ENCODE peak calls at places on chromosomes 3 and 15, in ten cellular contexts. One of them, this sample, is unnamed.

GRCh38 chr3:184525337-184526157 is 36.0 kb upstream of the EPHB3 start:
- DNase-seq in lower leg skin: no peak
- DNase-seq in fibroblast of lung: no peak
- DNase-seq in AG09309: no peak
- DNase-seq in epithelial cell of esophagus: peak; percentile 56
- DNase-seq in HFF-Myc: no peak
- DNase-seq in K562: no peak
- DNase-seq in BJ: no peak
- DNase-seq in BE2C: no peak
- DNase-seq in ovary: peak; percentile 38
- DNase-seq in this sample: no peak

GRCh38 chr3:46865034-46865507 is 1.8 kb upstream of the MYL3 start:
- DNase-seq in epithelial cell of esophagus: peak; percentile 49
- DNase-seq in HFF-Myc: peak; percentile 52
- DNase-seq in K562: no peak
- DNase-seq in AG09309: no peak
- DNase-seq in BE2C: no peak
- DNase-seq in fibroblast of lung: no peak
- DNase-seq in lower leg skin: peak; percentile 92
- DNase-seq in BJ: no peak
- DNase-seq in ovary: peak; percentile 55
- DNase-seq in this sample: no peak

GRCh38 chr15:101446527-101447167 is 42.9 kb downstream of the PCSK6 start:
- DNase-seq in fibroblast of lung: no peak
- DNase-seq in BJ: no peak
- DNase-seq in epithelial cell of esophagus: no peak
- DNase-seq in lower leg skin: peak; percentile 83
- DNase-seq in HFF-Myc: no peak
- DNase-seq in AG09309: no peak
- DNase-seq in BE2C: no peak
- DNase-seq in ovary: no peak
- DNase-seq in K562: no peak
- DNase-seq in this sample: no peak

GRCh38 chr3:112463250-112463649 is 36.0 kb downstream of the BTLA start:
- DNase-seq in BJ: no peak
- DNase-seq in BE2C: no peak
- DNase-seq in epithelial cell of esophagus: no peak
- DNase-seq in K562: no peak
- DNase-seq in AG09309: no peak
- DNase-seq in lower leg skin: no peak
- DNase-seq in HFF-Myc: no peak
- DNase-seq in ovary: no peak
- DNase-seq in fibroblast of lung: no peak
- DNase-seq in this sample: no peak

GRCh38 chr3:27625848-27626247 is 96.3 kb downstream of the EOMES start:
- DNase-seq in K562: no peak
- DNase-seq in BE2C: no peak
- DNase-seq in HFF-Myc: no peak
- DNase-seq in BJ: no peak
- DNase-seq in ovary: no peak
- DNase-seq in lower leg skin: no peak
- DNase-seq in fibroblast of lung: no peak
- DNase-seq in AG09309: no peak
- DNase-seq in epithelial cell of esophagus: no peak
- DNase-seq in this sample: no peak

GRCh38 chr3:196774191-196774820 is 34.6 kb downstream of the PAK2 start:
- DNase-seq in fibroblast of lung: no peak
- DNase-seq in BJ: peak; percentile 70
- DNase-seq in ovary: no peak
- DNase-seq in epithelial cell of esophagus: peak; percentile 68
- DNase-seq in K562: no peak
- DNase-seq in HFF-Myc: peak; percentile 10
- DNase-seq in AG09309: no peak
- DNase-seq in BE2C: no peak
- DNase-seq in lower leg skin: no peak
- DNase-seq in this sample: no peak

GRCh38 chr3:59451041-59451763 is 401.4 kb upstream of the CFAP20DC start:
- DNase-seq in K562: no peak
- DNase-seq in fibroblast of lung: peak; percentile 16
- DNase-seq in ovary: no peak
- DNase-seq in HFF-Myc: no peak
- DNase-seq in epithelial cell of esophagus: peak; percentile 90
- DNase-seq in BJ: no peak
- DNase-seq in AG09309: no peak
- DNase-seq in lower leg skin: no peak
- DNase-seq in BE2C: no peak
- DNase-seq in this sample: no peak

GRCh38 chr15:98787936-98788757 is 139.8 kb downstream of the IGF1R start:
- DNase-seq in ovary: no peak
- DNase-seq in K562: no peak
- DNase-seq in lower leg skin: no peak
- DNase-seq in BJ: no peak
- DNase-seq in fibroblast of lung: no peak
- DNase-seq in epithelial cell of esophagus: peak; percentile 51
- DNase-seq in BE2C: peak; percentile 40
- DNase-seq in AG09309: no peak
- DNase-seq in HFF-Myc: no peak
- DNase-seq in this sample: no peak

DNA sequence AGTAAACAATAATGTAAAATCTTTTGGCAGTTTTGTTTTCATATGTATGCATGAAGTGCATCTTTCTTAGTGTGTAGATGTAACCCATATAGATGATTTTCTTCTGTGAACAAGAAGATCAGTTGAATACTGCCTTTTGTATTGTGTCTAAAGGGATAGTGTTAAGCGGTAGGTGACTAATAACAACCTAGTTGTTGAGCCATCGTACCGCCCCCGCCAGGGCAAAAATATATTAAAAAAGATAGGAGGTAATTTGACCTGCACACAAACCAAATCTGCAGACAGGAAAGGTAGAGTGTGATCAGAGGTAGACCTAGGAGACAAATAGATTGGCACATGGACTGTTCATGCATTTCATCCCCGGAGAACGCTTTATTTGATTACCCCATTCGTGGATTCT is 3.3 kb upstream of the GMNC start:
- DNase-seq in epithelial cell of esophagus: peak; percentile 56
- DNase-seq in BE2C: no peak
- DNase-seq in BJ: no peak
- DNase-seq in ovary: no peak
- DNase-seq in K562: no peak
- DNase-seq in HFF-Myc: no peak
- DNase-seq in fibroblast of lung: no peak
- DNase-seq in AG09309: no peak
- DNase-seq in lower leg skin: no peak
- DNase-seq in this sample: no peak
- TF ChIP-seq CTCF in epithelial cell of esophagus: peak; percentile 23
- TF ChIP-seq CTCF in BE2C: no peak
- TF ChIP-seq CTCF in BJ: no peak
- TF ChIP-seq CTCF in ovary: no peak
- TF ChIP-seq CTCF in K562: no peak
- TF ChIP-seq CTCF in HFF-Myc: no peak
- TF ChIP-seq CTCF in fibroblast of lung: no peak
- TF ChIP-seq CTCF in AG09309: no peak
- TF ChIP-seq CTCF in lower leg skin: no peak
- TF ChIP-seq CTCF in this sample: peak; percentile 22

GRCh38 chr3:108662141-108662738 is 72.7 kb downstream of the DZIP3 start:
- DNase-seq in AG09309: peak; percentile 66
- DNase-seq in ovary: no peak
- DNase-seq in BJ: peak; percentile 19
- DNase-seq in BE2C: peak; percentile 51
- DNase-seq in lower leg skin: no peak
- DNase-seq in epithelial cell of esophagus: peak; percentile 78
- DNase-seq in HFF-Myc: peak; percentile 45
- DNase-seq in K562: peak; percentile 45
- DNase-seq in fibroblast of lung: peak; percentile 63
- DNase-seq in this sample: peak; percentile 34
- H3K4me3 ChIP-seq in AG09309: no peak overlapping the region
- H3K4me3 ChIP-seq in ovary: no peak overlapping the region
- H3K4me3 ChIP-seq in BJ: no peak overlapping the region
- H3K4me3 ChIP-seq in BE2C: no peak overlapping the region
- H3K4me3 ChIP-seq in lower leg skin: no peak overlapping the region
- H3K4me3 ChIP-seq in epithelial cell of esophagus: no peak overlapping the region
- H3K4me3 ChIP-seq in HFF-Myc: no peak overlapping the region
- H3K4me3 ChIP-seq in K562: no peak overlapping the region
- H3K4me3 ChIP-seq in fibroblast of lung: no peak overlapping the region
- H3K4me3 ChIP-seq in this sample: no peak overlapping the region

GRCh38 chr3:10379161-10379560 is 58.2 kb upstream of the SEC13 start:
- DNase-seq in BJ: no peak
- DNase-seq in HFF-Myc: no peak
- DNase-seq in fibroblast of lung: no peak
- DNase-seq in ovary: no peak
- DNase-seq in BE2C: no peak
- DNase-seq in lower leg skin: no peak
- DNase-seq in K562: no peak
- DNase-seq in epithelial cell of esophagus: no peak
- DNase-seq in AG09309: no peak
- DNase-seq in this sample: no peak

GRCh38 chr3:10378742-10379141 is 57.8 kb upstream of the SEC13 start:
- DNase-seq in fibroblast of lung: no peak
- DNase-seq in BE2C: no peak
- DNase-seq in ovary: no peak
- DNase-seq in epithelial cell of esophagus: no peak
- DNase-seq in BJ: no peak
- DNase-seq in K562: no peak
- DNase-seq in lower leg skin: no peak
- DNase-seq in HFF-Myc: no peak
- DNase-seq in AG09309: no peak
- DNase-seq in this sample: no peak

GRCh38 chr3:10382892-10383849 is 62.3 kb upstream of the SEC13 start:
- DNase-seq in epithelial cell of esophagus: no peak
- DNase-seq in fibroblast of lung: no peak
- DNase-seq in BE2C: no peak
- DNase-seq in HFF-Myc: no peak
- DNase-seq in ovary: no peak
- DNase-seq in K562: no peak
- DNase-seq in lower leg skin: no peak
- DNase-seq in AG09309: no peak
- DNase-seq in BJ: no peak
- DNase-seq in this sample: no peak

GRCh38 chr3:10379961-10380360 is 59.0 kb upstream of the SEC13 start:
- DNase-seq in BE2C: no peak
- DNase-seq in BJ: no peak
- DNase-seq in K562: no peak
- DNase-seq in epithelial cell of esophagus: no peak
- DNase-seq in AG09309: no peak
- DNase-seq in lower leg skin: no peak
- DNase-seq in ovary: no peak
- DNase-seq in fibroblast of lung: no peak
- DNase-seq in HFF-Myc: no peak
- DNase-seq in this sample: no peak

DNA sequence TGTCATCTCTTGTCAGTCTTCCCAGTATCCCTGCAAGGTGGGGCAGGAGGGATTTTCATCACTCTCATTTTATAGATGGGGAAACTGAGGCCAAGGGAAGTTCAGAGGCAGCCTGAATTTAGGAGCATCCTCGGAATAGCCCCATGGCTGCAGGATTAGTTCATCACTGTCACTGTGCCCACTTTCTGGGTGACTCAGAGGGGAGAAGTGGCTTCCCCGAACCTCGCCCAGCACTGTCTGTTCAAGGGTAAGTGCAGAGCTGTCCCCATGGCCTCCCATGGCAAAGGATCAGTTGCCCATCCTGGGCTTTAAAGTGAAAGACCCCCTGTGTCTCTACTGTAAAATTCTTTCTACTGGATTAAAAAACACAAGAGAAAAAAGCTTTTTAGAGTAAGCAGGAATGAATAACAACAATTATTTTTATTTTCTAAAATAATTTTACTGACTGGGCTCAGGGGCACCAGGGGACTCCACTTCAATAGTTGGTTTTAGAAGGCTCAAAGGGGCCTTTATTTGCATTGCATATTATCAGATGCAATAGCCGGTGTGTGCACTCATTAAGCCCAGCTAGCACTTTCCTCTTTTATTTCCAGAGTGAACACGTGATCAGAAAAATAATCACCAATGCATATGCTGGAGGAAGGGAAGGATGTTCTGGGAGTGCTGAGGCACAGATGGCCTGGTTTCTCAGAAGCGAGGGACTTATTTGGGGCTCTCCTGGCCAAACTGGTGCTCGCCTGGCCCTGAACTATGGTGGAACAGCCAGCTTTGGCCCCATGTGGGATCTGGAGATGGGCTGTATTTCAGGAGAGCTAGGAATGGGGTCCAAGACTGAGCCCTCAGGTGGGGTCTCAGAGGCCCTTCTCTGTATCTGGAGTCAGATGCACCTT is 60.2 kb upstream of the SEC13 start:
- DNase-seq in epithelial cell of esophagus: no peak
- DNase-seq in BJ: no peak
- DNase-seq in fibroblast of lung: peak; percentile 12
- DNase-seq in ovary: no peak
- DNase-seq in HFF-Myc: no peak
- DNase-seq in BE2C: no peak
- DNase-seq in AG09309: no peak
- DNase-seq in K562: no peak
- DNase-seq in lower leg skin: no peak
- DNase-seq in this sample: no peak
- TF ChIP-seq CTCF in epithelial cell of esophagus: no peak
- TF ChIP-seq CTCF in BJ: no peak
- TF ChIP-seq CTCF in fibroblast of lung: no peak
- TF ChIP-seq CTCF in ovary: no peak
- TF ChIP-seq CTCF in HFF-Myc: no peak
- TF ChIP-seq CTCF in BE2C: no peak
- TF ChIP-seq CTCF in AG09309: no peak
- TF ChIP-seq CTCF in K562: no peak
- TF ChIP-seq CTCF in lower leg skin: no peak
- TF ChIP-seq CTCF in this sample: no peak

GRCh38 chr3:15387735-15388134 is 39.6 kb downstream of the METTL6 start:
- DNase-seq in ovary: no peak
- DNase-seq in epithelial cell of esophagus: no peak
- DNase-seq in lower leg skin: peak; percentile 21
- DNase-seq in fibroblast of lung: no peak
- DNase-seq in K562: no peak
- DNase-seq in BE2C: no peak
- DNase-seq in HFF-Myc: no peak
- DNase-seq in BJ: no peak
- DNase-seq in AG09309: no peak
- DNase-seq in this sample: no peak

GRCh38 chr3:15384510-15385237 is 42.7 kb downstream of the METTL6 start:
- DNase-seq in lower leg skin: peak; percentile 15
- DNase-seq in epithelial cell of esophagus: no peak
- DNase-seq in fibroblast of lung: no peak
- DNase-seq in BE2C: no peak
- DNase-seq in AG09309: no peak
- DNase-seq in BJ: no peak
- DNase-seq in ovary: no peak
- DNase-seq in HFF-Myc: no peak
- DNase-seq in K562: no peak
- DNase-seq in this sample: no peak

GRCh38 chr3:15387171-15387581 is 40.2 kb downstream of the METTL6 start:
- DNase-seq in AG09309: no peak
- DNase-seq in K562: no peak
- DNase-seq in HFF-Myc: no peak
- DNase-seq in BE2C: no peak
- DNase-seq in lower leg skin: peak; percentile 32
- DNase-seq in BJ: no peak
- DNase-seq in ovary: no peak
- DNase-seq in epithelial cell of esophagus: peak; percentile 70
- DNase-seq in fibroblast of lung: peak; percentile 41
- DNase-seq in this sample: no peak

GRCh38 chr3:15382405-15382923 is 44.9 kb downstream of the METTL6 start:
- DNase-seq in AG09309: no peak
- DNase-seq in fibroblast of lung: no peak
- DNase-seq in epithelial cell of esophagus: no peak
- DNase-seq in ovary: no peak
- DNase-seq in BJ: no peak
- DNase-seq in BE2C: no peak
- DNase-seq in K562: no peak
- DNase-seq in HFF-Myc: no peak
- DNase-seq in lower leg skin: peak; percentile 76
- DNase-seq in this sample: no peak

GRCh38 chr3:15386352-15386751 is 41.0 kb downstream of the METTL6 start:
- DNase-seq in K562: no peak
- DNase-seq in BJ: no peak
- DNase-seq in BE2C: no peak
- DNase-seq in epithelial cell of esophagus: no peak
- DNase-seq in ovary: no peak
- DNase-seq in HFF-Myc: no peak
- DNase-seq in fibroblast of lung: no peak
- DNase-seq in lower leg skin: peak; percentile 48
- DNase-seq in AG09309: no peak
- DNase-seq in this sample: no peak
- H3K4me3 ChIP-seq in K562: no peak overlapping the region
- H3K4me3 ChIP-seq in BJ: no peak overlapping the region
- H3K4me3 ChIP-seq in BE2C: no peak overlapping the region
- H3K4me3 ChIP-seq in epithelial cell of esophagus: no peak overlapping the region
- H3K4me3 ChIP-seq in ovary: no peak overlapping the region
- H3K4me3 ChIP-seq in HFF-Myc: no peak overlapping the region
- H3K4me3 ChIP-seq in fibroblast of lung: no peak overlapping the region
- H3K4me3 ChIP-seq in lower leg skin: no peak overlapping the region
- H3K4me3 ChIP-seq in AG09309: no peak overlapping the region
- H3K4me3 ChIP-seq in this sample: no peak overlapping the region